ENCODE peak calls at places on chromosomes 12 and 14, in four cellular contexts. One of them, this sample, is unnamed.

GRCh38 chr12:92602476-92602875 is 100.3 kb upstream of the PLEKHG7 start:
- DNase-seq in K562: no peak
- DNase-seq in uterus: no peak
- DNase-seq in ascending aorta: no peak
- DNase-seq in this sample: no peak

GRCh38 chr12:128969480-128970055 is 116.3 kb downstream of the GLT1D1 start:
- DNase-seq in ascending aorta: no peak
- DNase-seq in K562: peak; percentile 36
- DNase-seq in uterus: no peak
- DNase-seq in this sample: peak; percentile 47

GRCh38 chr12:108638141-108638823 is 4.6 kb upstream of the SELPLG start:
- DNase-seq in uterus: peak; percentile 57
- DNase-seq in ascending aorta: no peak
- DNase-seq in K562: no peak
- DNase-seq in this sample: no peak

GRCh38 chr14:90970167-90970600 is 90.3 kb downstream of the RPS6KA5 start:
- DNase-seq in K562: peak; percentile 7
- DNase-seq in uterus: no peak
- DNase-seq in ascending aorta: no peak
- DNase-seq in this sample: peak; percentile 16

GRCh38 chr12:94706250-94706661 is 55.9 kb upstream of the TMCC3 start:
- DNase-seq in uterus: no peak
- DNase-seq in K562: no peak
- DNase-seq in ascending aorta: no peak
- DNase-seq in this sample: no peak

GRCh38 chr14:93231129-93231979 is 24.3 kb downstream of the UBR7 start:
- DNase-seq in ascending aorta: no peak
- DNase-seq in uterus: no peak
- DNase-seq in K562: no peak
- DNase-seq in this sample: no peak

GRCh38 chr14:81589381-81590065 is 55.9 kb upstream of the SEL1L start:
- DNase-seq in ascending aorta: no peak
- DNase-seq in uterus: no peak
- DNase-seq in K562: peak; percentile 31
- DNase-seq in this sample: no peak

GRCh38 chr12:107404981-107405380 is 280.6 kb upstream of the PWP1 start:
- DNase-seq in K562: peak; percentile 47
- DNase-seq in ascending aorta: no peak
- DNase-seq in uterus: no peak
- DNase-seq in this sample: no peak

GRCh38 chr12:4104722-4105244 is 168.8 kb upstream of the CCND2 start:
- DNase-seq in K562: no peak
- DNase-seq in uterus: no peak
- DNase-seq in ascending aorta: no peak
- DNase-seq in this sample: no peak

GRCh38 chr12:779745-780734 is 27.7 kb downstream of the WNK1 start:
- DNase-seq in ascending aorta: no peak
- DNase-seq in K562: no peak
- DNase-seq in uterus: no peak
- DNase-seq in this sample: no peak

GRCh38 chr12:65823481-65824313 is 586 bp upstream of the HMGA2 start:
- DNase-seq in K562: no peak
- DNase-seq in uterus: no peak
- DNase-seq in ascending aorta: no peak
- DNase-seq in this sample: peak; percentile 8

GRCh38 chr12:55906056-55906455 is 21.6 kb downstream of the PYM1 start:
- DNase-seq in ascending aorta: no peak
- DNase-seq in uterus: no peak
- DNase-seq in K562: no peak
- DNase-seq in this sample: no peak

GRCh38 chr12:123634142-123634561 is 523 bp downstream of the GTF2H3 start:
- DNase-seq in K562: peak; percentile 16
- DNase-seq in uterus: no peak
- DNase-seq in ascending aorta: no peak
- DNase-seq in this sample: no peak

GRCh38 chr14:60092516-60092915 is 793 bp downstream of the PCNX4 start:
- DNase-seq in uterus: peak; percentile 29
- DNase-seq in ascending aorta: no peak
- DNase-seq in K562: peak; percentile 32
- DNase-seq in this sample: peak; percentile 5

GRCh38 chr12:18054925-18055324 is 35.1 kb downstream of the RERGL start:
- DNase-seq in uterus: no peak
- DNase-seq in K562: no peak
- DNase-seq in ascending aorta: no peak
- DNase-seq in this sample: no peak

GRCh38 chr12:25995906-25996305 is 37.4 kb downstream of the RASSF8 start:
- DNase-seq in ascending aorta: no peak
- DNase-seq in K562: no peak
- DNase-seq in uterus: no peak
- DNase-seq in this sample: no peak

GRCh38 chr14:30196861-30197260 is 269.2 kb upstream of the PRKD1 start:
- DNase-seq in uterus: no peak
- DNase-seq in K562: no peak
- DNase-seq in ascending aorta: no peak
- DNase-seq in this sample: no peak

GRCh38 chr12:24595652-24596235 is 353.2 kb downstream of the BCAT1 start:
- DNase-seq in ascending aorta: no peak
- DNase-seq in K562: peak; percentile 5
- DNase-seq in uterus: no peak
- DNase-seq in this sample: no peak

GRCh38 chr12:120841525-120841924 is 62.6 kb downstream of the SPPL3 start:
- DNase-seq in K562: no peak
- DNase-seq in ascending aorta: no peak
- DNase-seq in uterus: no peak
- DNase-seq in this sample: no peak

GRCh38 chr14:77245820-77246219 is 25.2 kb downstream of the NGB start:
- DNase-seq in uterus: no peak
- DNase-seq in ascending aorta: no peak
- DNase-seq in K562: no peak
- DNase-seq in this sample: no peak

GRCh38 chr14:104865631-104866441 is 768 bp downstream of the CEP170B start:
- DNase-seq in uterus: peak; percentile 66
- DNase-seq in ascending aorta: peak; percentile 18
- DNase-seq in K562: peak; percentile 75
- DNase-seq in this sample: peak; percentile 22

GRCh38 chr14:36647827-36648753 is 13.6 kb upstream of the PAX9 start:
- DNase-seq in K562: peak; percentile 48
- DNase-seq in uterus: no peak
- DNase-seq in ascending aorta: no peak
- DNase-seq in this sample: no peak

GRCh38 chr12:93844385-93844784 is 167.2 kb downstream of the CRADD start:
- DNase-seq in K562: no peak
- DNase-seq in ascending aorta: no peak
- DNase-seq in uterus: no peak
- DNase-seq in this sample: no peak

GRCh38 chr14:98200621-98201020 is 1071.4 kb downstream of the BCL11B start:
- DNase-seq in K562: no peak
- DNase-seq in uterus: no peak
- DNase-seq in ascending aorta: no peak
- DNase-seq in this sample: no peak

GRCh38 chr14:61923348-61923747 is 161.1 kb downstream of the SNAPC1 start:
- DNase-seq in ascending aorta: no peak
- DNase-seq in K562: no peak
- DNase-seq in uterus: no peak
- DNase-seq in this sample: no peak

GRCh38 chr12:10115890-10116289 is 14.1 kb downstream of the CLEC7A start:
- DNase-seq in uterus: no peak
- DNase-seq in K562: no peak
- DNase-seq in ascending aorta: no peak
- DNase-seq in this sample: no peak

GRCh38 chr12:121611306-121611705 is 15.0 kb upstream of the ORAI1 start:
- DNase-seq in K562: no peak
- DNase-seq in uterus: peak; percentile 24
- DNase-seq in ascending aorta: no peak
- DNase-seq in this sample: no peak

GRCh38 chr14:105505101-105505500 is 14.1 kb downstream of the TEDC1 start:
- DNase-seq in ascending aorta: no peak
- DNase-seq in K562: no peak
- DNase-seq in uterus: no peak
- DNase-seq in this sample: no peak

DNA sequence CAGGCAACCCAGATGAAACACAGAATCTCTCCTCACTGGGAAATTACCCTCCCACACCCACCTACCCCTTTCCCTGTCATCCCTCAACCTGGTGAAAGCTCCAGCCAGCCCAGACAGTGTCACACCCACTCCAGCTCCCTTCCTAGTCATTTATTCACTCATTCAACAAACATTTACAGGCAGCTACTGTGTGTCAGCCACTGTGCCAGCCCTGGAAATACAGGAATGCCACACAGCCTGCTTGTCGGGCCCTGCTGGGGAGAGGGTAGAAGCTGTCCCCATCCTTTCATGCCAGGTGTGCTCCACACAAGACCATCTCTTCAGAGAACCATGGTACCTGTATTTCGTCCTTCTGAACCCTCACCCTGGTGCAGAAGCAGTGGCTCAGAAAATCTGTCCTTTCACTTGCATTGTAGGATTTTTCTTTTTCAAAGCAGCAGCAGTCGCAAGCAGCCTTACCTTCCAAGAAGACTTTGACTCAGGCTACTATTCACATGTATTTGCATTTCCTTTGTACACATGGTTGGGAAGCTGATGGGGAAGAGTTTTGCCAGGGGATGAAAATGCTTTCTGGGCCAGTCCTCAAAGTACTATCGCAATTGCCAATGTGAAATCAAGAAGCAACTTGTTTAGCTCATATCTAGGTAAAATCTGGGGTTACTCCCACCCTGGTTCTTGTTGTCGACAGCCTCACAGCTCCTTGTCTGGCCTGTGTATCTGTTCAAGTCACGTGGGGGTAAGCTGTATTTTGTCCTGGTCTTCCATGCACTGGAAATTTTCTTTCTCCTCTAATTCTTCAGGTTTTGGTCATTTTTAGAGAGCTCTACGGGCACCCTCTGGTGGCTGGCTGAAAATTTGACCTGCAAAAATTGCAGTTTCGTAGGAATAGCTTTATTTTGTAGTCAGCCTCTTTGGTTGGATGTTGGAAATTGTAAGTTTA is 147.4 kb upstream of the EGLN3 start:
- DNase-seq in ascending aorta: no peak
- DNase-seq in uterus: peak; percentile 43
- DNase-seq in K562: peak; percentile 57
- DNase-seq in this sample: no peak
- TF ChIP-seq CTCF in ascending aorta: peak; percentile 59
- TF ChIP-seq CTCF in uterus: peak; percentile 68
- TF ChIP-seq CTCF in K562: peak; percentile 73
- TF ChIP-seq CTCF in this sample: peak; percentile 53

GRCh38 chr12:53986686-53987180 is 1.8 kb downstream of the HOXC10 start:
- DNase-seq in uterus: no peak
- DNase-seq in ascending aorta: no peak
- DNase-seq in K562: no peak
- DNase-seq in this sample: no peak

GRCh38 chr12:53983580-53984572 is 1.1 kb upstream of the HOXC10 start:
- DNase-seq in K562: no peak
- DNase-seq in ascending aorta: no peak
- DNase-seq in uterus: no peak
- DNase-seq in this sample: no peak

GRCh38 chr12:53984901-53985357 is at the start of gene HOXC10:
- DNase-seq in K562: peak; percentile 97
- DNase-seq in ascending aorta: peak; percentile 33
- DNase-seq in uterus: peak; percentile 85
- DNase-seq in this sample: peak; percentile 75

GRCh38 chr12:53985900-53986685 is 1.1 kb downstream of the HOXC10 start:
- DNase-seq in K562: no peak
- DNase-seq in uterus: no peak
- DNase-seq in ascending aorta: no peak
- DNase-seq in this sample: no peak

DNA sequence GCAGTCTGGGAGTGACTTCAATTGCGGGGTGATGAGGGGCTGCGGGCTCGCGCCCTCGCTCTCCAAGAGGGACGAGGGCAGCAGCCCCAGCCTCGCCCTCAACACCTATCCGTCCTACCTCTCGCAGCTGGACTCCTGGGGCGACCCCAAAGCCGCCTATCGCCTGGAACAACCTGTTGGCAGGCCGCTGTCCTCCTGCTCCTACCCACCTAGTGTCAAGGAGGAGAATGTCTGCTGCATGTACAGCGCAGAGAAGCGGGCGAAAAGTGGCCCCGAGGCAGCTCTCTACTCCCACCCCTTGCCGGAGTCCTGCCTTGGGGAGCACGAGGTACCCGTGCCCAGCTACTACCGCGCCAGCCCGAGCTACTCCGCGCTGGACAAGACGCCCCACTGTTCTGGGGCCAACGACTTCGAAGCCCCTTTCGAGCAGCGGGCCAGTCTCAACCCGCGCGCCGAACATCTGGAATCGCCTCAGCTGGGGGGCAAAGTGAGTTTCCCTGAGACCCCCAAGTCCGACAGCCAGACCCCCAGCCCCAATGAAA is 483 bp downstream of the HOXC10 start:
- DNase-seq in ascending aorta: no peak
- DNase-seq in uterus: no peak
- DNase-seq in K562: no peak
- DNase-seq in this sample: no peak
- H3K27me3 ChIP-seq in ascending aorta: peaks cover 61% of the 10 kb centered on the region
- H3K27me3 ChIP-seq in uterus: peaks cover 82% of the 10 kb centered on the region
- H3K27me3 ChIP-seq in K562: peaks cover 19% of the 10 kb centered on the region
- H3K27me3 ChIP-seq in this sample: peaks cover 6% of the 10 kb centered on the region

GRCh38 chr14:28298156-28298555 is 468.4 kb upstream of the FOXG1 start:
- DNase-seq in uterus: no peak
- DNase-seq in ascending aorta: no peak
- DNase-seq in K562: no peak
- DNase-seq in this sample: no peak

GRCh38 chr14:28299227-28299626 is 467.4 kb upstream of the FOXG1 start:
- DNase-seq in uterus: no peak
- DNase-seq in K562: no peak
- DNase-seq in ascending aorta: no peak
- DNase-seq in this sample: no peak

GRCh38 chr14:28297559-28297958 is 469.0 kb upstream of the FOXG1 start:
- DNase-seq in K562: no peak
- DNase-seq in uterus: no peak
- DNase-seq in ascending aorta: no peak
- DNase-seq in this sample: no peak

GRCh38 chr14:28300356-28300755 is 466.2 kb upstream of the FOXG1 start:
- DNase-seq in K562: no peak
- DNase-seq in uterus: no peak
- DNase-seq in ascending aorta: no peak
- DNase-seq in this sample: no peak

GRCh38 chr14:28294834-28295440 is 471.6 kb upstream of the FOXG1 start:
- DNase-seq in K562: peak; percentile 3
- DNase-seq in uterus: no peak
- DNase-seq in ascending aorta: no peak
- DNase-seq in this sample: no peak
- TF ChIP-seq CTCF in K562: no peak
- TF ChIP-seq CTCF in uterus: no peak
- TF ChIP-seq CTCF in ascending aorta: no peak
- TF ChIP-seq CTCF in this sample: peak; percentile 13

GRCh38 chr12:57238854-57239554 is 9.5 kb downstream of the SHMT2 start:
- DNase-seq in K562: peak; percentile 93
- DNase-seq in uterus: peak; percentile 81
- DNase-seq in ascending aorta: no peak
- DNase-seq in this sample: peak; percentile 91
- H3K27me3 ChIP-seq in K562: peaks cover 23% of the 10 kb centered on the region
- H3K27me3 ChIP-seq in uterus: peaks cover 36% of the 10 kb centered on the region
- H3K27me3 ChIP-seq in ascending aorta: peaks cover 28% of the 10 kb centered on the region
- H3K27me3 ChIP-seq in this sample: peaks cover 7% of the 10 kb centered on the region

GRCh38 chr14:45610303-45610702 is 357.3 kb upstream of the MIS18BP1 start:
- DNase-seq in K562: no peak
- DNase-seq in ascending aorta: no peak
- DNase-seq in uterus: no peak
- DNase-seq in this sample: no peak
- TF ChIP-seq CTCF in K562: no peak
- TF ChIP-seq CTCF in ascending aorta: no peak
- TF ChIP-seq CTCF in uterus: peak; percentile 21
- TF ChIP-seq CTCF in this sample: no peak